ENCODE peak calls at places on chromosome 4, in four cellular contexts. B, L, T and M are unnamed samples.

GRCh38 chr4:95124906-95125504 is 367.2 kb downstream of the BMPR1B start:
- DNase-seq in B (peak; percentile 58), L (no peak), T (peak; percentile 61), M (peak; percentile 60)

GRCh38 chr4:150248181-150248580 is 169.9 kb downstream of the DCLK2 start:
- DNase-seq in B (no peak), L (no peak), T (no peak), M (no peak)

GRCh38 chr4:105895609-105896460 is 564 bp downstream of the NPNT start:
- DNase-seq in B (no peak), L (peak; percentile 29), T (no peak), M (peak; percentile 57)

GRCh38 chr4:104728380-104729122 is 233.9 kb upstream of the CXXC4 start:
- DNase-seq in B (no peak), L (no peak), T (peak; percentile 20), M (no peak)

GRCh38 chr4:1636490-1637211 is 47.5 kb downstream of the FAM53A start:
- DNase-seq in B (no peak), L (no peak), T (no peak), M (no peak)

GRCh38 chr4:102601586-102602227 is 100.5 kb downstream of the NFKB1 start:
- DNase-seq in B (no peak), L (no peak), T (no peak), M (no peak)

GRCh38 chr4:128658214-128658621 is 151.3 kb upstream of the JADE1 start:
- DNase-seq in B (no peak), L (no peak), T (no peak), M (no peak)

GRCh38 chr4:103207673-103208072 is 9.5 kb upstream of the CENPE start:
- DNase-seq in B (no peak), L (peak; percentile 13), T (no peak), M (peak; percentile 11)

GRCh38 chr4:791866-792630 is 33.9 kb downstream of the CPLX1 start:
- DNase-seq in B (no peak), L (no peak), T (no peak), M (no peak)

GRCh38 chr4:185232370-185232769 is 23.0 kb downstream of the SNX25 start:
- DNase-seq in B (no peak), L (no peak), T (no peak), M (no peak)

GRCh38 chr4:123453006-123453685 is 56.6 kb downstream of the SPRY1 start:
- DNase-seq in B (no peak), L (no peak), T (peak; percentile 17), M (no peak)

GRCh38 chr4:184805462-184806245 is 20.1 kb downstream of the ACSL1 start:
- DNase-seq in B (no peak), L (no peak), T (no peak), M (no peak)

GRCh38 chr4:35105486-35105885 is 1138.8 kb downstream of the ARAP2 start:
- DNase-seq in B (no peak), L (peak; percentile 59), T (no peak), M (no peak)

GRCh38 chr4:33924239-33924638 is 2320.1 kb downstream of the ARAP2 start:
- DNase-seq in B (peak; percentile 12), L (no peak), T (no peak), M (no peak)

GRCh38 chr4:10105421-10105820 is 11.2 kb downstream of the WDR1 start:
- DNase-seq in B (no peak), L (no peak), T (no peak), M (no peak)

GRCh38 chr4:98516042-98516440 is 142.4 kb downstream of the TSPAN5 start:
- DNase-seq in B (peak; percentile 77), L (no peak), T (peak; percentile 92), M (no peak)

GRCh38 chr4:85489273-85489672 is 14.3 kb downstream of the ARHGAP24 start:
- DNase-seq in B (peak; percentile 63), L (no peak), T (no peak), M (no peak)

GRCh38 chr4:23614284-23614892 is 275.5 kb downstream of the PPARGC1A start:
- DNase-seq in B (no peak), L (peak; percentile 78), T (no peak), M (peak; percentile 53)

GRCh38 chr4:2792711-2793577 is at the start of gene SH3BP2:
- DNase-seq in B (peak; percentile 85), L (no peak), T (no peak), M (no peak)

GRCh38 chr4:150297861-150298474 is 219.7 kb downstream of the DCLK2 start:
- DNase-seq in B (peak; percentile 15), L (no peak), T (peak; percentile 73), M (peak; percentile 65)

GRCh38 chr4:3803946-3804345 is 37.8 kb downstream of the ADRA2C start:
- DNase-seq in B (no peak), L (no peak), T (no peak), M (no peak)

GRCh38 chr4:83585982-83586508 is 50.1 kb downstream of the GPAT3 start:
- DNase-seq in B (no peak), L (no peak), T (no peak), M (no peak)

GRCh38 chr4:40333921-40334352 is 1.2 kb upstream of the CHRNA9 start:
- DNase-seq in B (peak; percentile 82), L (peak; percentile 32), T (peak; percentile 68), M (peak; percentile 40)

GRCh38 chr4:136371231-136371630 is 1161.1 kb downstream of the PCDH18 start:
- DNase-seq in B (no peak), L (no peak), T (no peak), M (no peak)

GRCh38 chr4:128979934-128980333 is 113.4 kb downstream of the SCLT1 start:
- DNase-seq in B (peak; percentile 72), L (no peak), T (peak; percentile 82), M (no peak)

GRCh38 chr4:3285558-3286334 is 7.1 kb upstream of the RGS12 start:
- DNase-seq in B (peak; percentile 83), L (no peak), T (no peak), M (no peak)

GRCh38 chr4:78616046-78616498 is 64.5 kb downstream of the ANXA3 start:
- DNase-seq in B (peak; percentile 55), L (no peak), T (peak; percentile 52), M (no peak)

GRCh38 chr4:7909966-7910720 is 29.5 kb downstream of the AFAP1 start:
- DNase-seq in B (peak; percentile 51), L (no peak), T (no peak), M (no peak)